ENCODE peak calls at places on chromosome 4, in nine cellular contexts. G, X, H, R, B, D, K, J and C are unnamed samples.

GRCh38 chr4:172995161-172995560 is 173.4 kb upstream of the GALNT7 start:
- DNase-seq in J (no peak), B (no peak), H (no peak), K (no peak), G (no peak), D (no peak), R (no peak), X (no peak), C (no peak)

GRCh38 chr4:27003602-27004238 is 143.1 kb downstream of the STIM2 start:
- DNase-seq in R (no peak), G (peak), B (no peak), H (peak), X (no peak), K (no peak), J (no peak), D (no peak), C (peak)

GRCh38 chr4:12633058-12633651 is 851.0 kb downstream of the RAB28 start:
- DNase-seq in R (peak), D (no peak), B (peak), J (peak), G (peak), X (peak), K (peak), H (peak), C (peak)

GRCh38 chr4:23819041-23819511 is 70.8 kb downstream of the PPARGC1A start:
- DNase-seq in D (no peak), X (no peak), G (no peak), K (peak), H (peak), R (no peak), B (no peak), J (no peak), C (no peak)

GRCh38 chr4:148405161-148405893 is 36.9 kb downstream of the NR3C2 start:
- DNase-seq in J (no peak), H (no peak), G (no peak), K (peak), X (no peak), B (no peak), R (no peak), D (no peak), C (no peak)

GRCh38 chr4:82493721-82494425 is 63.5 kb downstream of the ENOPH1 start:
- DNase-seq in D (no peak), R (no peak), G (no peak), K (no peak), B (no peak), X (no peak), J (no peak), H (no peak), C (peak)

GRCh38 chr4:175017751-175018150 is 99.6 kb downstream of the ADAM29 start:
- DNase-seq in D (no peak), R (no peak), X (no peak), J (no peak), G (no peak), B (no peak), K (no peak), H (no peak), C (no peak)

GRCh38 chr4:5955201-5955821 is 62.4 kb upstream of the CRMP1 start:
- DNase-seq in X (no peak), R (peak), B (peak), J (no peak), D (no peak), K (no peak), H (no peak), G (no peak), C (no peak)

GRCh38 chr4:164623099-164623498 is 130.8 kb upstream of the SMIM31 start:
- DNase-seq in D (no peak), B (no peak), K (no peak), X (no peak), J (no peak), H (no peak), G (no peak), R (no peak), C (no peak)

GRCh38 chr4:98864560-98864959 is 64.4 kb downstream of the EIF4E start:
- DNase-seq in G (no peak), D (no peak), H (no peak), K (no peak), X (no peak), R (no peak), B (no peak), J (no peak), C (no peak)

GRCh38 chr4:126843492-126844067 is 789.2 kb upstream of the INTU start:
- DNase-seq in J (no peak), K (no peak), B (no peak), H (no peak), G (no peak), D (no peak), R (no peak), X (no peak), C (no peak)

GRCh38 chr4:60033826-60034225 is 1166.3 kb upstream of the ADGRL3 start:
- DNase-seq in B (no peak), K (no peak), J (no peak), H (no peak), G (no peak), X (no peak), D (no peak), R (no peak), C (no peak)

GRCh38 chr4:184740965-184741364 is 7.1 kb upstream of the CENPU start:
- DNase-seq in D (no peak), X (no peak), J (no peak), R (no peak), G (no peak), H (no peak), K (no peak), B (no peak), C (no peak)

DNA sequence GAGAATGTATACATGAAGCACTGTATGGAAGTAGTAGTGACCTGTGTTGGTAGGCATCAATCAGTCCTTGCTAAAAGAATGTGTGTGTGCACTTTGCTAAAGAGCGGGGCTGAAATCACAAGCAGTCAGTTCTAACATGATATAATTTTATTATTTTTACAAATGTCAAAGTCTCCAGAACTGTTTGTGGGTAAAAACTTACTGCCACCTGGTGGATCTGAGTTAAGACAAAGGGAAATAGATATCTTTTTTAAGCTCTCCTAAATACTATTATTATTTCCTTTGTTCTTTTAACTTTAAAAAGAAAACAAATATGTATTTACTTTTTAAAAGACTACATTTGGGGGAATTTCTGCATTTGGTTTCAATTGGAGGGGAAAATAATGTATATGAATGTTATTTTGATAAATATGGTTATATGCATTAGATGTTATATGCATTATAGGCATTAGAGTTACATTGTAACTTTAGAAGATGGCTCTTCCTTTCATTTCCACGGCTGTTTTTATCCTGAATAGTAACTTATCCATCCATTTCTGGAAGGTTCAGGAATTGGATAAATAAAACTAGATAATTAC is 7.8 kb upstream of the CLOCK start:
- DNase-seq in B (no peak), G (peak), X (no peak), D (no peak), K (no peak), J (no peak), R (no peak), H (peak), C (no peak)
- TF ChIP-seq CTCF in B (peak), G (peak), X (peak), D (peak), K (no peak), J (peak), R (peak), H (peak), C (peak)

GRCh38 chr4:4341861-4342650 is 44.8 kb upstream of the NSG1 start:
- DNase-seq in D (no peak), B (no peak), J (no peak), K (no peak), R (no peak), H (no peak), G (peak), X (no peak), C (no peak)
- H3K4me3 ChIP-seq in D (no peak), B (no peak), J (no peak), K (no peak), R (no peak), H (no peak), G (no peak), X (no peak), C (no peak)

DNA sequence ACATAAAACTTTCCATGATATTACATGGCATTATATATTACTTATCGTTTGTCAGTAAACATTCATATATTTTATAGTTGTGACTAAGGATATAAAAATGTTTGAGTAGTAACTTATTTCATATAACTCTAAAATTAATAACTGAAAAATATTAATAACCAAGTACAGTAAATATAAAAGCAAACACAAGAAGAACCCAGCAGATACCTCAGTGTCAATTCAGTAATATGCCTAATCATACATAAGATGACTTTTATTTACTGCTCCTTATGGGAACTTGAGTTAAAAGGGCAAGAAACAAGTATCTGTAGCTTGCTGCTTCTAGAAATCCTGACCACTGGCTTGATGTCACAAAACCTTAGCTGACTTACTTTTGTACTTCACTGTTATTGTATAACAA is 28.4 kb upstream of the MAPK10 start:
- DNase-seq in J (no peak), H (no peak), R (no peak), X (no peak), G (no peak), K (no peak), D (no peak), B (no peak), C (no peak)
- TF ChIP-seq CTCF in J (no peak), H (no peak), R (no peak), X (no peak), G (no peak), K (no peak), D (no peak), B (no peak), C (no peak)

GRCh38 chr4:128846063-128846462 is 36.6 kb downstream of the JADE1 start:
- DNase-seq in D (no peak), B (no peak), G (no peak), H (no peak), X (no peak), K (no peak), R (no peak), J (no peak), C (no peak)

GRCh38 chr4:128841402-128841801 is 31.9 kb downstream of the JADE1 start:
- DNase-seq in H (no peak), J (no peak), G (no peak), K (no peak), D (no peak), B (no peak), X (no peak), R (no peak), C (no peak)

GRCh38 chr4:128848461-128848860 is 39.0 kb downstream of the JADE1 start:
- DNase-seq in R (no peak), H (no peak), B (no peak), J (no peak), D (no peak), X (no peak), G (no peak), K (no peak), C (no peak)

GRCh38 chr4:128847074-128847724 is 37.7 kb downstream of the JADE1 start:
- DNase-seq in B (no peak), J (no peak), K (no peak), D (no peak), H (no peak), G (no peak), X (no peak), R (no peak), C (no peak)

DNA sequence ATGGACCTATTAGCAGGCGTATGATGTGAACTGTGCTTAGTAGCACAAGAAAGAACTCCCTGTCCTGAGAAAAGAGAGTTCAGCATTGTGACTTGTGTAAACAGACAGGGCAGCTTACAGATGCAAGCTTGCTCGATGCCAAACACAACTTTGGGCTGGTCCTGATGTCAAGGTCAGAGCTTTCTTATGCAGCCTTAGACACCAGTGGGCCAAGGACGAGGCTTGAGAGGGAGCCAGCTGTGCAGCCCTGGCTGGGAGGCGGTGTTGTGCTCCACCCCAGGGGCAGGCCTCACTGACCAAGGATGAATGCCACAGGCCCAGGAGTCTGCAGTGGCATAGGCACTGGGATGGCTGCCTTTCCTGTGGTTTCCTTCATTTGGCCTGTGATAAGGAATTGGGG is 35.4 kb downstream of the JADE1 start:
- DNase-seq in G (no peak), J (no peak), K (no peak), D (no peak), X (no peak), H (no peak), R (no peak), B (no peak), C (no peak)
- H3K4me3 ChIP-seq in G (no peak), J (no peak), K (no peak), D (no peak), X (no peak), H (no peak), R (no peak), B (no peak), C (no peak)

DNA sequence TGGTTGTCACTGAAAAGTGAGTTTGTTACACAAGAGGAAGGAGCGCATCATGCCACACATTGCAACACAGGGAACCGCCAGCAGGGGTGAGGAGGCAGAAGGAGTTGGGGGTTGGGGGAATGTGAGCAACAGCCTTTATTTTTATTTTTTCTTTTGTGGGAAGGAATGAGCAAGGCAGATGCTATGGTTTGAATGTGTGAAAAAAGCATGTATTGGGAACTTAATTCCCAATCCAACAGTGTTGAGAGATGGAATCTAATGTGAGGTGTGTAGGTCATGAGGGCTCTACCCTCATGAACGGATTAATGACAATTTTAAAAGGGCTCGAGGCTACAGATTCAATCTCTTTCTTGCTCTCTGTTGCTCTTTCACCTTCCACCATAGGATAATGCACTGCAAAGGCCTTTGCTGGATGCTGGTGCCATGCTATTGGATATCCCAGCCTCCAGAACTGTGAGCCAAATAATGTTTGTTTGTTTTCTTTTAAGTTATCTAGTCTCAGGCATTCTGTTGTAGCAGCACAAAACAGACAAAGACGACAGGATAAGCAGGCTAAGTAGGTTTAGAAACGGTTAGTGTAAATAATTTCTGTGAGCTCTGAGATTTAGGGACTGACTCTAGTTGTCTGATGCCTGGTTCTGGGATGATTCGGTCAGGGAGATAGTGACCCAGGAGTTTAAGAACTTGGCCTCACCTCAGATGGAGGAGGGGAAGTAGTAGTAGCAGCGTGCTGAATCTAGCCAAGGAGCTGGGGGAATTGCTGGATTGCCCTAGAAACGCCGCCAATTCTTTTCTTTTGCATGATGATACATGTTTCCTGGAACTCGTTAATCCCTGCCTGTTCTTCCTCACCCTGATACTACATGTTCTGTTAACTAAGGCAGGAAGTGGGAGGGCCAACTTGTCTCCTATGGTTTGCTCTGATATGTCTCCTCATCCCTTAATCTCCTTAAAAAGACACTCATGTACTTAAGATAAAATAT is 156.6 kb upstream of the CTSO start:
- DNase-seq in R (peak), G (no peak), J (no peak), B (no peak), X (no peak), K (no peak), H (peak), D (peak), C (no peak)
- TF ChIP-seq CTCF in R (peak), G (no peak), J (no peak), B (peak), X (no peak), K (no peak), H (peak), D (no peak), C (peak)

GRCh38 chr4:38757945-38758344 is 24.8 kb downstream of the TLR10 start:
- DNase-seq in H (no peak), R (no peak), X (no peak), B (peak), G (peak), J (no peak), D (no peak), K (no peak), C (no peak)

GRCh38 chr4:38762560-38762959 is 20.2 kb downstream of the TLR10 start:
- DNase-seq in H (no peak), J (no peak), K (no peak), G (peak), X (no peak), D (no peak), R (no peak), B (no peak), C (no peak)

GRCh38 chr4:38759077-38759789 is 23.6 kb downstream of the TLR10 start:
- DNase-seq in K (peak), B (peak), R (peak), X (peak), D (no peak), G (peak), H (peak), J (peak), C (no peak)

GRCh38 chr4:38759790-38760122 is 23.0 kb downstream of the TLR10 start:
- DNase-seq in H (no peak), X (no peak), K (no peak), D (no peak), J (no peak), R (no peak), B (no peak), G (no peak), C (no peak)

GRCh38 chr4:38760915-38761314 is 21.9 kb downstream of the TLR10 start:
- DNase-seq in D (no peak), K (no peak), B (no peak), R (no peak), G (peak), J (no peak), X (no peak), H (no peak), C (no peak)
- H3K4me3 ChIP-seq in D (no peak), K (no peak), B (no peak), R (no peak), G (peak), J (no peak), X (no peak), H (no peak), C (no peak)

GRCh38 chr4:130705023-130705422 is 1609.1 kb downstream of the C4orf33 start:
- DNase-seq in K (no peak), G (no peak), D (no peak), J (no peak), B (no peak), H (no peak), R (no peak), X (no peak), C (no peak)
- TF ChIP-seq CTCF in K (no peak), G (no peak), D (peak), J (no peak), B (no peak), H (no peak), R (no peak), X (no peak), C (no peak)

GRCh38 chr4:176191974-176192373 is 3.4 kb downstream of the SPATA4 start:
- DNase-seq in G (no peak), H (no peak), D (no peak), K (no peak), R (peak), B (no peak), X (no peak), J (no peak), C (no peak)
- H3K4me3 ChIP-seq in G (no peak), H (no peak), D (no peak), K (no peak), R (no peak), B (no peak), X (no peak), J (no peak), C (no peak)

DNA sequence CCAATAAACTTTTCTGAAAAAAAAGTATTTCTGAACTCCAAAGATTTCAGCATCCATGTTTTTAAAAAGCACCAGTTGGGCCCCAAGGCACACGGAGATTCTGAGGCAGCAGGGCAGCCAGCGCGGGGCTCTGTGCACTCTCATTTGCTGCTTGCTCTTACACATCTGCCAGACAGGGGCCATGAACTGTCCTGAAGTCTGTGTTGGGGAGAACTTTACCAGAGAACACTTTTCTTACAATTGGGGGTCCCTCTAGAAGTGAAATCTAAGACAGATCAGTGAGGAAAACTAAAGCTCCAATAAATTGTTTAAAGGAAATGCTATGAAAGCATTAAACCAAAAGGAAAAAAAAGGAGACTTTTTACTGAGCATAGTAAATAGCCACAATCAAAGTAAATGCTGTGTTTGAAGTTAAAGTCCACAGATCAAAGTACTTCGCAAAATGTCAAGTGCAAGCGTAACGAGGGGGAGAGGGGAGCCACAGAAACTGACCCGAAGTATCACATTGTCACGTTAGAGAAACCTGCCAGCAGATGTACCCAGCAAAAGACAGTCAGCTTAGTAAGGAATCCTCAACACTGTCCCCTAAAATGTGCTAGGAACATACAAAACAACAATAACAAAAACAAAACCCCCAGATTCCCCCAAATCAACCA is 37.8 kb downstream of the SORBS2 start:
- DNase-seq in R (no peak), D (no peak), G (no peak), B (no peak), J (no peak), H (no peak), K (no peak), X (no peak), C (no peak)
- TF ChIP-seq CTCF in R (no peak), D (no peak), G (no peak), B (no peak), J (no peak), H (no peak), K (no peak), X (no peak), C (no peak)